ENCODE peak calls at places on chromosomes 13 and 19, in six cellular contexts. X is activated CD8-positive, alpha-beta memory T cell treated with anti-CD3 and anti-CD28 coated beads, Interleukin-2, amount 10 ng/mL, durations not matched to agents 7 days and 5 days; H is esophagus squamous epithelium; U is EL; W is SHP77; R is LHCN-M2. M is an unnamed sample.

GRCh38 chr19:18203408-18203862 is 407 bp downstream of the RAB3A start:
- DNase-seq in X (no peak), H (no peak), U (no peak), W (no peak), R (no peak), M (peak)

GRCh38 chr19:42325896-42326771 is 699 bp downstream of the MEGF8 start:
- DNase-seq in X (peak), H (no peak), U (no peak), W (peak), R (peak), M (peak)

GRCh38 chr19:46271488-46272197 is 25.2 kb upstream of the HIF3A start:
- DNase-seq in X (no peak), H (no peak), U (peak), W (no peak), R (peak), M (no peak)

GRCh38 chr19:56838930-56839664 is 1.4 kb downstream of the PEG3 start:
- DNase-seq in X (peak), H (peak), U (no peak), W (no peak), R (no peak), M (no peak)

GRCh38 chr13:75226755-75227435 is 255.1 kb downstream of the TBC1D4 start:
- DNase-seq in X (no peak), H (no peak), U (peak), W (no peak), R (peak), M (no peak)

GRCh38 chr13:21668665-21669599 is 1.9 kb upstream of the FGF9 start:
- DNase-seq in X (peak), H (no peak), U (peak), W (peak), R (peak), M (peak)

GRCh38 chr13:26168276-26168814 is 53.8 kb downstream of the RNF6 start:
- DNase-seq in X (no peak), H (no peak), U (peak), W (no peak), R (peak), M (no peak)

GRCh38 chr13:110869231-110869804 is 45.6 kb downstream of the ANKRD10 start:
- DNase-seq in X (no peak), H (no peak), U (peak), W (no peak), R (peak), M (no peak)

GRCh38 chr13:48634631-48635030 is 19.1 kb upstream of the CYSLTR2 start:
- DNase-seq in X (no peak), H (no peak), U (no peak), W (no peak), R (no peak), M (no peak)

GRCh38 chr19:5281588-5281987 is 59.0 kb downstream of the PTPRS start:
- DNase-seq in X (no peak), H (no peak), U (no peak), W (no peak), R (no peak), M (no peak)

GRCh38 chr13:44312131-44312530 is 61.5 kb upstream of the SERP2 start:
- DNase-seq in X (no peak), H (no peak), U (no peak), W (no peak), R (no peak), M (no peak)

GRCh38 chr19:4866595-4867424 is 657 bp downstream of the PLIN3 start:
- DNase-seq in X (peak), H (no peak), U (peak), W (no peak), R (peak), M (no peak)

GRCh38 chr19:14528419-14529253 is 758 bp upstream of the TECR start:
- DNase-seq in X (no peak), H (no peak), U (no peak), W (no peak), R (no peak), M (no peak)

GRCh38 chr19:58511353-58512208 is at the start of gene SLC27A5:
- DNase-seq in X (no peak), H (no peak), U (no peak), W (no peak), R (no peak), M (no peak)

GRCh38 chr19:24140099-24140498 is 53.1 kb downstream of the ZNF254 start:
- DNase-seq in X (no peak), H (no peak), U (peak), W (peak), R (peak), M (no peak)

GRCh38 chr13:20995245-20995829 is 66.0 kb downstream of the LATS2 start:
- DNase-seq in X (no peak), H (no peak), U (no peak), W (no peak), R (no peak), M (no peak)

GRCh38 chr19:18879579-18880373 is 16.2 kb downstream of the CERS1 start:
- DNase-seq in X (no peak), H (no peak), U (peak), W (no peak), R (peak), M (peak)

GRCh38 chr13:85806553-85807175 is 7.4 kb upstream of the SLITRK6 start:
- DNase-seq in X (no peak), H (no peak), U (peak), W (peak), R (peak), M (peak)

GRCh38 chr13:106003651-106004050 is 531.8 kb downstream of the EFNB2 start:
- DNase-seq in X (no peak), H (no peak), U (no peak), W (no peak), R (no peak), M (no peak)

GRCh38 chr19:49231804-49232203 is 74.2 kb downstream of the TRPM4 start:
- DNase-seq in X (peak), H (no peak), U (no peak), W (no peak), R (no peak), M (no peak)

GRCh38 chr19:35932291-35932936 is 3.8 kb upstream of the LRFN3 start:
- DNase-seq in X (no peak), H (no peak), U (no peak), W (no peak), R (no peak), M (no peak)

GRCh38 chr19:17893766-17894165 is 22.0 kb downstream of the SLC5A5 start:
- DNase-seq in X (no peak), H (no peak), U (no peak), W (no peak), R (no peak), M (no peak)

GRCh38 chr13:99605417-99606321 is 104.4 kb downstream of the TM9SF2 start:
- DNase-seq in X (peak), H (no peak), U (peak), W (peak), R (peak), M (peak)

GRCh38 chr13:112696869-112697465 is 7.1 kb downstream of the ATP11A start:
- DNase-seq in X (no peak), H (no peak), U (no peak), W (no peak), R (no peak), M (no peak)

GRCh38 chr19:13526552-13526951 is 20.3 kb upstream of the CACNA1A start:
- DNase-seq in X (no peak), H (no peak), U (peak), W (no peak), R (peak), M (peak)

GRCh38 chr19:48997972-48998371 is 4.3 kb downstream of the RUVBL2 start:
- DNase-seq in X (peak), H (no peak), U (peak), W (peak), R (peak), M (peak)

GRCh38 chr13:32415019-32415418 is 12.9 kb downstream of the N4BP2L1 start:
- DNase-seq in X (peak), H (no peak), U (no peak), W (peak), R (peak), M (no peak)

GRCh38 chr13:44312898-44313551 is 60.6 kb upstream of the SERP2 start:
- DNase-seq in X (no peak), H (no peak), U (peak), W (no peak), R (peak), M (no peak)

GRCh38 chr13:44362394-44363040 is 11.1 kb upstream of the SERP2 start:
- DNase-seq in X (no peak), H (no peak), U (no peak), W (no peak), R (no peak), M (no peak)

GRCh38 chr19:42284066-42284501 is 15.0 kb downstream of the CIC start:
- DNase-seq in X (peak), H (no peak), U (peak), W (peak), R (peak), M (peak)

GRCh38 chr13:98478134-98479129 is 98.5 kb downstream of the STK24 start:
- DNase-seq in X (peak), H (no peak), U (peak), W (no peak), R (peak), M (no peak)